ENCODE peak calls at places on chromosomes 13 and 19, in five cellular contexts. Y is heart left ventricle, B is H1, T is GM23248, X is lower lobe of right lung. P is an unnamed sample.

GRCh38 chr19:17720487-17720839 is 1.2 kb downstream of the MAP1S start:
- DNase-seq in X (no peak), B (no peak), T (peak; percentile 39), Y (no peak), P (no peak)

GRCh38 chr19:13073263-13073662 is 29.4 kb downstream of the LYL1 start:
- DNase-seq in X (no peak), Y (no peak), T (no peak), B (no peak), P (no peak)

GRCh38 chr19:4473708-4474503 is 1.8 kb downstream of the HDGFL2 start:
- DNase-seq in X (no peak), T (peak; percentile 59), B (no peak), Y (no peak), P (no peak)

GRCh38 chr19:30064776-30065494 is 122.9 kb downstream of the URI1 start:
- DNase-seq in X (no peak), T (no peak), Y (no peak), B (no peak), P (no peak)

GRCh38 chr13:25281193-25281936 is 5.9 kb downstream of the MTMR6 start:
- DNase-seq in B (no peak), Y (no peak), T (no peak), X (no peak), P (no peak)

GRCh38 chr13:67515895-67516294 is 285.8 kb upstream of the PCDH9 start:
- DNase-seq in X (no peak), Y (no peak), B (no peak), T (no peak), P (no peak)

GRCh38 chr19:58060231-58060630 is 1.1 kb downstream of the ZNF135 start:
- DNase-seq in T (no peak), Y (no peak), B (no peak), X (no peak), P (no peak)

GRCh38 chr13:110055089-110055488 is 251.9 kb downstream of the COL4A1 start:
- DNase-seq in X (no peak), T (peak; percentile 33), B (no peak), Y (no peak), P (no peak)

GRCh38 chr19:49216076-49216475 is 58.5 kb downstream of the TRPM4 start:
- DNase-seq in X (no peak), T (peak; percentile 58), B (no peak), Y (no peak), P (no peak)

GRCh38 chr13:27624071-27624470 is 2.4 kb downstream of the POLR1D start:
- DNase-seq in B (no peak), T (no peak), X (no peak), Y (no peak), P (no peak)

GRCh38 chr13:111270126-111270525 is 50.3 kb upstream of the TEX29 start:
- DNase-seq in B (no peak), T (peak; percentile 16), X (no peak), Y (no peak), P (no peak)

GRCh38 chr19:55259540-55260210 is 858 bp upstream of the PPP6R1 start:
- DNase-seq in X (peak; percentile 61), B (no peak), Y (no peak), T (no peak), P (peak; percentile 68)

GRCh38 chr13:89515948-89516347 is 1831.5 kb upstream of the MIR17HG start:
- DNase-seq in X (no peak), Y (no peak), B (no peak), T (no peak), P (no peak)

GRCh38 chr19:49422407-49423277 is 599 bp downstream of the PTH2 start:
- DNase-seq in Y (no peak), X (no peak), B (no peak), T (peak; percentile 63), P (peak; percentile 72)

GRCh38 chr13:106110241-106110855 is 425.1 kb downstream of the EFNB2 start:
- DNase-seq in B (no peak), T (no peak), Y (no peak), X (no peak), P (no peak)

GRCh38 chr19:1009976-1010538 is 9.8 kb downstream of the GRIN3B start:
- DNase-seq in B (no peak), Y (no peak), T (no peak), X (no peak), P (peak; percentile 54)

GRCh38 chr13:62092949-62093348 is 677.3 kb upstream of the PCDH20 start:
- DNase-seq in T (no peak), X (no peak), B (no peak), Y (no peak), P (no peak)

GRCh38 chr13:69553976-69554375 is 553.6 kb upstream of the ATXN8OS start:
- DNase-seq in T (no peak), Y (no peak), X (no peak), B (no peak), P (no peak)

GRCh38 chr19:38012290-38012689 is 105.3 kb downstream of the SIPA1L3 start:
- DNase-seq in B (no peak), X (no peak), Y (no peak), T (no peak), P (no peak)

GRCh38 chr19:42074513-42075363 is 1.2 kb upstream of the ZNF574 start:
- DNase-seq in B (no peak), Y (no peak), X (no peak), T (peak; percentile 47), P (no peak)

GRCh38 chr19:2494084-2494446 is 18.1 kb downstream of the GADD45B start:
- DNase-seq in Y (no peak), B (no peak), X (no peak), T (peak; percentile 97), P (peak; percentile 46)

GRCh38 chr19:18280247-18281081 is 958 bp downstream of the JUND start:
- DNase-seq in B (no peak), X (peak; percentile 90), T (peak; percentile 85), Y (peak; percentile 79), P (peak; percentile 93)

GRCh38 chr13:40485611-40486517 is 180.6 kb downstream of the FOXO1 start:
- DNase-seq in T (no peak), B (no peak), X (no peak), Y (no peak), P (no peak)

GRCh38 chr13:108326318-108326717 is 56.8 kb downstream of the TNFSF13B start:
- DNase-seq in T (no peak), B (no peak), Y (no peak), X (peak; percentile 54), P (no peak)

GRCh38 chr19:34232566-34233481 is 21.5 kb upstream of the GARRE1 start:
- DNase-seq in T (peak; percentile 96), X (peak; percentile 59), Y (peak; percentile 60), B (no peak), P (peak; percentile 43)

GRCh38 chr13:44435142-44435982 is 61.7 kb downstream of the SERP2 start:
- DNase-seq in X (peak; percentile 95), B (peak; percentile 98), Y (peak; percentile 97), T (peak; percentile 98), P (peak; percentile 95)

GRCh38 chr13:33153421-33154381 is 131.9 kb downstream of the STARD13 start:
- DNase-seq in Y (peak; percentile 71), B (no peak), T (peak; percentile 47), X (no peak), P (peak; percentile 26)

GRCh38 chr13:52353116-52353718 is 52.8 kb downstream of the THSD1 start:
- DNase-seq in Y (no peak), T (peak; percentile 88), X (no peak), B (no peak), P (no peak)

GRCh38 chr13:103033999-103034398 is 32.2 kb downstream of the SLC10A2 start:
- DNase-seq in B (no peak), Y (no peak), T (no peak), X (no peak), P (no peak)

GRCh38 chr13:103030776-103031175 is 35.4 kb downstream of the SLC10A2 start:
- DNase-seq in Y (no peak), X (no peak), B (no peak), T (no peak), P (no peak)

GRCh38 chr13:103031332-103031873 is 34.8 kb downstream of the SLC10A2 start:
- DNase-seq in T (no peak), Y (no peak), B (no peak), X (no peak), P (no peak)

GRCh38 chr13:103029798-103030197 is 36.4 kb downstream of the SLC10A2 start:
- DNase-seq in Y (no peak), X (no peak), B (no peak), T (no peak), P (peak; percentile 42)
- H3K27ac ChIP-seq in Y (no peak overlapping the region), X (no peak overlapping the region), B (no peak overlapping the region), T (no peak overlapping the region), P (no peak overlapping the region)

GRCh38 chr13:79560954-79561353 is 80.0 kb downstream of the NDFIP2 start:
- DNase-seq in T (no peak), Y (no peak), X (no peak), B (no peak), P (no peak)
- H3K27ac ChIP-seq in T (no peak overlapping the region), Y (no peak overlapping the region), X (no peak overlapping the region), B (no peak overlapping the region), P (no peak overlapping the region)

DNA sequence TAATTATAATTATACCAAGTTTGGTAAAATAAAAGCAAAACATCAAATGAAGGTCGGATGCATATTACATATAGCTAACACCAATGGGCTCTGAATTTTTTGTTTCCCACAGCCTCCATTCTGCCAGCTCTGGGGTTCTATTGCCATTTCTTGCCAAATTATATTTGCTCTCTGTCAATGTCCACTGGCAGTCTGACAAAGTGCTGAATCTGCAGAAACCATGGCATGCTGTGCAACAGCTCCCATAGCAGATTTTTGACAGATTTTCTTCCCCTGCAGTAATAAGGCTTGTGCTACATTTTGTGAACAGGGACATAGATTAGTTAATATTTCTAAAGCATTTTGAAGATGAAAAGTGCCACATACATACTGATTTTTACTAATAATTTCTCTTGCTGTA is 1102.1 kb downstream of the DIAPH3 start:
- DNase-seq in X (no peak), T (no peak), Y (no peak), B (no peak), P (no peak)
- H3K27ac ChIP-seq in X (no peak overlapping the region), T (no peak overlapping the region), Y (no peak overlapping the region), B (no peak overlapping the region), P (no peak overlapping the region)

GRCh38 chr19:44692379-44692721 is 6.6 kb upstream of the CEACAM16 start:
- DNase-seq in Y (no peak), T (no peak), B (no peak), X (no peak), P (no peak)
- H3K27ac ChIP-seq in Y (no peak overlapping the region), T (no peak overlapping the region), B (no peak overlapping the region), X (peak overlapping the region; percentile 74), P (no peak overlapping the region)

P was measured in psoas muscle.